ENCODE peak calls at places on chromosomes 11 and 22, in six cellular contexts. X is HCT116, B is PC-3, Q is SK-N-SH, N is neural progenitor cell, Y is MM.1S. Z is an unnamed sample.
A peak's percentile ranks its signal among the peaks of the same experiment; 100 is the strongest.

GRCh38 chr11:107689317-107690202 is 22.3 kb downstream of the SLN start:
- DNase-seq in X (peak; percentile 54), B (peak; percentile 94), Q (peak; percentile 62), N (peak; percentile 84), Y (peak; percentile 71), Z (peak; percentile 88)

GRCh38 chr11:118928870-118929495 is 3.3 kb upstream of the BCL9L start:
- DNase-seq in X (no peak), B (peak; percentile 71), Q (peak; percentile 80), N (no peak), Y (peak; percentile 42), Z (peak; percentile 79)

GRCh38 chr22:32326647-32327046 is 31.0 kb upstream of the RFPL3 start:
- DNase-seq in X (no peak), B (no peak), Q (no peak), N (no peak), Y (no peak), Z (no peak)

GRCh38 chr11:249062-249461 is 12.3 kb downstream of the PSMD13 start:
- DNase-seq in X (no peak), B (no peak), Q (no peak), N (no peak), Y (no peak), Z (no peak)

GRCh38 chr22:27597703-27598444 is 203.7 kb downstream of the MN1 start:
- DNase-seq in X (peak; percentile 22), B (peak; percentile 27), Q (no peak), N (no peak), Y (no peak), Z (peak; percentile 20)

GRCh38 chr11:109644158-109644557 is 222.2 kb downstream of the C11orf87 start:
- DNase-seq in X (no peak), B (peak; percentile 12), Q (peak; percentile 55), N (peak; percentile 16), Y (no peak), Z (peak; percentile 1)

GRCh38 chr22:35435201-35435712 is 35.3 kb downstream of the MCM5 start:
- DNase-seq in X (no peak), B (no peak), Q (no peak), N (no peak), Y (no peak), Z (peak; percentile 18)

GRCh38 chr11:118343248-118343647 is 743 bp upstream of the CD3D start:
- DNase-seq in X (no peak), B (no peak), Q (no peak), N (no peak), Y (no peak), Z (no peak)

GRCh38 chr11:23540101-23540561 is 679.9 kb upstream of the CCDC179 start:
- DNase-seq in X (no peak), B (peak; percentile 79), Q (peak; percentile 66), N (peak; percentile 60), Y (peak; percentile 79), Z (peak; percentile 63)

GRCh38 chr11:64605248-64605560 is 14.2 kb downstream of the SLC22A12 start:
- DNase-seq in X (no peak), B (no peak), Q (no peak), N (no peak), Y (no peak), Z (no peak)

GRCh38 chr22:48262596-48263430 is 1500.4 kb downstream of the TBC1D22A start:
- DNase-seq in X (no peak), B (no peak), Q (no peak), N (no peak), Y (peak; percentile 5), Z (no peak)

GRCh38 chr11:27705873-27706820 is 5.9 kb upstream of the BDNF start:
- DNase-seq in X (no peak), B (peak; percentile 43), Q (peak; percentile 71), N (peak; percentile 62), Y (peak; percentile 41), Z (peak; percentile 56)

GRCh38 chr22:46830001-46830715 is 67.7 kb downstream of the TBC1D22A start:
- DNase-seq in X (no peak), B (peak; percentile 84), Q (peak; percentile 61), N (no peak), Y (no peak), Z (peak; percentile 86)

GRCh38 chr11:114183041-114183511 is 113.1 kb upstream of the NNMT start:
- DNase-seq in X (no peak), B (no peak), Q (no peak), N (no peak), Y (no peak), Z (no peak)

GRCh38 chr11:65575568-65576231 is at the start of gene EHBP1L1:
- DNase-seq in X (no peak), B (peak; percentile 70), Q (peak; percentile 91), N (peak; percentile 77), Y (peak; percentile 76), Z (peak; percentile 78)

GRCh38 chr11:112752563-112752962 is 208.7 kb upstream of the NCAM1 start:
- DNase-seq in X (no peak), B (no peak), Q (no peak), N (no peak), Y (no peak), Z (no peak)

GRCh38 chr11:78381867-78382266 is 35.8 kb downstream of the GAB2 start:
- DNase-seq in X (no peak), B (no peak), Q (no peak), N (no peak), Y (no peak), Z (no peak)

GRCh38 chr11:72483412-72484186 is 49.3 kb upstream of the CLPB start:
- DNase-seq in X (no peak), B (peak; percentile 55), Q (no peak), N (no peak), Y (peak; percentile 11), Z (peak; percentile 9)

GRCh38 chr22:33811686-33812085 is 108.6 kb downstream of the LARGE1 start:
- DNase-seq in X (no peak), B (no peak), Q (no peak), N (peak; percentile 26), Y (no peak), Z (peak; percentile 94)

GRCh38 chr11:45795379-45795778 is 9.6 kb upstream of the SLC35C1 start:
- DNase-seq in X (no peak), B (no peak), Q (no peak), N (no peak), Y (no peak), Z (no peak)

GRCh38 chr11:116333193-116333592 is 439.6 kb downstream of the BUD13 start:
- DNase-seq in X (no peak), B (no peak), Q (no peak), N (no peak), Y (no peak), Z (no peak)
- TF ChIP-seq EZH2phosphoT487 in X (no peak), B (no peak), Q (no peak), N (no peak), Y (no peak), Z (no peak)

DNA sequence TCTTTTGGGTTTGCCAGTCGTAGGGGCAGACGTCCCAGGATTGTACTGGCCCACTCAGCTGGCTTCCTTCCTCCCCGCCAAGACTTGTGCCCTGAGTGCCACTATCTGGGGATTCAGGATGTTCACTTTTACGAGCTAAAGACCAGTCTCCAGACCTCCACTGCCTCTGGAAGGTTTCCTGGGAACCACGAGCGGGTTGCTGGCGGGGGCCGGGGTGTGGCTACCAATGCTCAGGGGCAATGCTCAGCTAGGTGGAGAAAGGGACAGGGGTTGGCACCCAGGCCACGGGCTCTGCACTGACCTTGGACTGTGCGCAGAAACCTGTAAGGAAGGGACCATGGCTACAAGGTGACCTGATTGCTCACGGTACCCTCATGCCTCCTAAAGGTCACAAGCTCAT is 2.2 kb downstream of the NEFH start:
- DNase-seq in X (no peak), B (no peak), Q (no peak), N (no peak), Y (no peak), Z (no peak)
- H3K9ac ChIP-seq in X (no peak overlapping the region), B (no peak overlapping the region), Q (no peak overlapping the region), N (no peak overlapping the region), Y (no peak overlapping the region), Z (no peak overlapping the region)

GRCh38 chr11:43984519-43985385 is 42.3 kb downstream of the C11orf96 start:
- DNase-seq in X (no peak), B (no peak), Q (no peak), N (no peak), Y (no peak), Z (no peak)

GRCh38 chr11:43981006-43981405 is 38.6 kb downstream of the C11orf96 start:
- DNase-seq in X (no peak), B (no peak), Q (no peak), N (no peak), Y (no peak), Z (no peak)

GRCh38 chr11:43984039-43984438 is 41.6 kb downstream of the C11orf96 start:
- DNase-seq in X (no peak), B (no peak), Q (no peak), N (no peak), Y (no peak), Z (no peak)

GRCh38 chr11:43983221-43983795 is 40.9 kb downstream of the C11orf96 start:
- DNase-seq in X (no peak), B (peak; percentile 65), Q (no peak), N (no peak), Y (no peak), Z (peak; percentile 47)

GRCh38 chr11:43982421-43982820 is 40.0 kb downstream of the C11orf96 start:
- DNase-seq in X (no peak), B (no peak), Q (no peak), N (no peak), Y (no peak), Z (no peak)
- TF ChIP-seq EZH2phosphoT487 in X (no peak), B (no peak), Q (no peak), N (no peak), Y (no peak), Z (no peak)

GRCh38 chr11:102436546-102436945 is 16.0 kb downstream of the TMEM123 start:
- DNase-seq in X (no peak), B (no peak), Q (no peak), N (no peak), Y (no peak), Z (peak; percentile 89)
- H3K9ac ChIP-seq in X (no peak overlapping the region), B (no peak overlapping the region), Q (no peak overlapping the region), N (no peak overlapping the region), Y (no peak overlapping the region), Z (peak overlapping the region; percentile 61)

GRCh38 chr11:66718320-66718971 is 10.6 kb downstream of the SPTBN2 start:
- DNase-seq in X (no peak), B (no peak), Q (no peak), N (no peak), Y (no peak), Z (no peak)
- TF ChIP-seq EZH2phosphoT487 in X (no peak), B (no peak), Q (no peak), N (no peak), Y (no peak), Z (no peak)

GRCh38 chr11:115244758-115245157 is 259.5 kb downstream of the CADM1 start:
- DNase-seq in X (no peak), B (no peak), Q (no peak), N (no peak), Y (no peak), Z (no peak)
- H3K9ac ChIP-seq in X (no peak overlapping the region), B (no peak overlapping the region), Q (no peak overlapping the region), N (no peak overlapping the region), Y (no peak overlapping the region), Z (no peak overlapping the region)

DNA sequence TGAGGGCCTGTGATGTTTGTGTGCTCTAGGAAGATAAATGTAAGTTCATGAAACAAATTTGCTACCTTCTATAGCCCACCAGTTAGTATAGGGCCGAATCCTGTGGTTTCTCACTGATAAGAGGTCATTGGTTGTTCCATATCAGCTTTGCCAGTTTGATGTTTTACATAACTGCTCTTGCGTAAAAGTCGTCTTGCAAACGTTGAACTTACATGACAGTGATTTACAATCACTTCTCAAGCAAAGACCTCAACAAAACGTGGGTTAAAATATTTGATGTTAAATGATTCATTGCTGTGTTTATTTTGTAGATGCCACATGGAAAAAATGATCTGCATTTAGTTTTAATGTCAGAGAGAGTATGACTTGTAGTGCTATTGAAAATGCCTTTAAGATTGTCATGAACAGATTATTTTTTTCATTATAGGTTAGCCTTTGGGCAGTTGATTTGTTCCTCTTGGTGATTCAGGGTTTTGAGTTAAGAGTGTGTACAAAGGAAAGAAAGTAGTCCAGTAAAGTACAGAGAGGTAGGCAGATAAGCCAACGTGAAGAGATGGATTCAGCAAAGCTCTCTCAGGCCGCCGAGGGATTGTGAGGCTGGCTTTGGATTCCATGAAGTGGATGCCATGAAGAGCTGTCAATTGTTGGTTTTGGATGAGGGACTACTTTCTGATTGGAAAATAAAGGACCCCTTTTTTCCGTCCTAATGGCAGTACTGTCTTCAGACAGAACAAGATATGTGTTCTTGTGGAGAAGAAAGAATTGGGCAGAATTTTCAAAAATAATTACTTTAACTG is 2.6 kb downstream of the EWSR1 start:
- DNase-seq in X (no peak), B (peak; percentile 54), Q (no peak), N (peak; percentile 34), Y (no peak), Z (peak; percentile 55)
- TF ChIP-seq EZH2phosphoT487 in X (no peak), B (no peak), Q (no peak), N (no peak), Y (no peak), Z (no peak)

Z was measured in GM23248.